ENCODE peak calls at places on chromosomes 3 and 15, in seven cellular contexts. S is nucleus accumbens, E is M059J, Z is islet precursor cell, P is dermis microvascular lymphatic vessel endothelial cell, U is OCI-LY7, I is cardiac fibroblast. A is an unnamed sample.

GRCh38 chr15:80455668-80456442 is 51.7 kb downstream of the ARNT2 start:
- DNase-seq in Z (peak), U (peak), E (peak), I (peak), S (peak), P (peak), A (peak)

GRCh38 chr3:125326957-125327356 is 48.2 kb downstream of the ZNF148 start:
- DNase-seq in P (no peak), I (no peak), U (no peak), S (no peak), Z (no peak), E (no peak), A (no peak)

GRCh38 chr3:45411081-45411480 is 22.7 kb downstream of the LARS2 start:
- DNase-seq in E (no peak), P (no peak), U (no peak), I (no peak), Z (no peak), S (no peak), A (no peak)

GRCh38 chr3:42340466-42340865 is 69.9 kb downstream of the LYZL4 start:
- DNase-seq in S (no peak), Z (no peak), I (peak), P (no peak), U (no peak), E (no peak), A (no peak)

GRCh38 chr3:61537366-61537765 is 24.0 kb upstream of the PTPRG start:
- DNase-seq in Z (no peak), P (no peak), U (no peak), I (peak), E (no peak), S (no peak), A (no peak)

GRCh38 chr3:10336761-10337160 is 15.8 kb upstream of the SEC13 start:
- DNase-seq in Z (no peak), P (no peak), S (no peak), U (no peak), I (no peak), E (no peak), A (no peak)

GRCh38 chr3:38579146-38579545 is 70.3 kb downstream of the SCN5A start:
- DNase-seq in I (peak), S (no peak), U (no peak), E (peak), Z (peak), P (no peak), A (no peak)

GRCh38 chr3:134473868-134474546 is 11.8 kb downstream of the ANAPC13 start:
- DNase-seq in U (peak), I (peak), S (peak), Z (peak), E (peak), P (peak), A (peak)

GRCh38 chr15:61916104-61916503 is 144.1 kb downstream of the VPS13C start:
- DNase-seq in P (no peak), Z (no peak), I (peak), S (no peak), U (no peak), E (peak), A (no peak)

GRCh38 chr3:129276385-129276784 is 2.3 kb upstream of the HMCES start:
- DNase-seq in I (no peak), U (peak), Z (no peak), S (no peak), P (no peak), E (no peak), A (no peak)

GRCh38 chr3:116077059-116077458 is 368.2 kb downstream of the LSAMP start:
- DNase-seq in E (no peak), U (no peak), S (no peak), P (no peak), I (no peak), Z (no peak), A (no peak)

GRCh38 chr3:135539351-135539750 is 426.2 kb upstream of the PPP2R3A start:
- DNase-seq in P (no peak), I (no peak), E (no peak), S (no peak), Z (no peak), U (no peak), A (no peak)

GRCh38 chr3:177642482-177643163 is 445.3 kb upstream of the TBL1XR1 start:
- DNase-seq in S (peak), E (no peak), U (no peak), I (peak), P (no peak), Z (no peak), A (no peak)

GRCh38 chr3:45773714-45774449 is 22.5 kb downstream of the SLC6A20 start:
- DNase-seq in U (no peak), I (no peak), E (no peak), P (peak), Z (peak), S (no peak), A (peak)

GRCh38 chr3:133137042-133137393 is 98.8 kb downstream of the TMEM108 start:
- DNase-seq in Z (no peak), P (no peak), I (no peak), U (no peak), S (no peak), E (no peak), A (no peak)

GRCh38 chr15:101194246-101195138 is 57.4 kb downstream of the CHSY1 start:
- DNase-seq in P (no peak), I (peak), S (no peak), U (no peak), Z (no peak), E (no peak), A (no peak)

GRCh38 chr15:48796930-48797329 is 13.9 kb downstream of the CEP152 start:
- DNase-seq in E (peak), P (no peak), Z (no peak), U (no peak), S (no peak), I (peak), A (no peak)

GRCh38 chr3:48301814-48302194 is 31.7 kb downstream of the SPINK8 start:
- DNase-seq in U (peak), E (peak), P (no peak), I (peak), S (no peak), Z (no peak), A (no peak)

GRCh38 chr3:136753112-136753939 is 1.1 kb upstream of the STAG1 start:
- DNase-seq in I (no peak), E (no peak), P (no peak), U (peak), S (no peak), Z (no peak), A (no peak)

GRCh38 chr3:54188176-54188791 is 65.9 kb downstream of the CACNA2D3 start:
- DNase-seq in U (peak), E (peak), S (no peak), P (peak), Z (peak), I (peak), A (no peak)

GRCh38 chr3:112881891-112882290 is 35.2 kb upstream of the CD200R1L start:
- DNase-seq in I (no peak), E (no peak), U (no peak), P (no peak), S (no peak), Z (no peak), A (no peak)

GRCh38 chr3:45464336-45464809 is 76.0 kb downstream of the LARS2 start:
- DNase-seq in P (no peak), Z (no peak), U (peak), S (no peak), I (peak), E (no peak), A (peak)

GRCh38 chr3:196998966-196999760 is 30.5 kb downstream of the MELTF start:
- DNase-seq in Z (no peak), P (no peak), S (no peak), I (no peak), E (no peak), U (no peak), A (no peak)

GRCh38 chr3:57062119-57062631 is 1.7 kb downstream of the SPATA12 start:
- DNase-seq in I (no peak), E (no peak), Z (peak), P (peak), S (no peak), U (no peak), A (no peak)

GRCh38 chr3:142056656-142057330 is 92.6 kb downstream of the TFDP2 start:
- DNase-seq in P (no peak), E (no peak), Z (no peak), S (no peak), U (no peak), I (no peak), A (no peak)

GRCh38 chr3:196794467-196794866 is 54.8 kb downstream of the PAK2 start:
- DNase-seq in E (no peak), P (no peak), I (no peak), Z (no peak), U (no peak), S (no peak), A (no peak)

GRCh38 chr3:31981206-31982181 is at the start of the genes OSBPL10 and ZNF860:
- DNase-seq in E (peak), U (peak), I (peak), S (peak), P (peak), Z (peak), A (peak)

GRCh38 chr3:184289426-184289938 is 9.6 kb upstream of the PSMD2 start:
- DNase-seq in Z (peak), E (peak), I (peak), U (peak), S (peak), P (peak), A (peak)

A was measured in Peyer's patch.